ENCODE peak calls at places on chromosomes 12 and 14, in five cellular contexts. X, S, P, L and O are unnamed samples.
A peak's percentile ranks its signal among the peaks of the same experiment; 100 is the strongest.

GRCh38 chr12:107515446-107515958 is 170.1 kb upstream of the PWP1 start:
- DNase-seq in X (peak; percentile 59), P (no peak), S (no peak), L (peak; percentile 57), O (no peak)

GRCh38 chr12:57086951-57087688 is 1.8 kb upstream of the NAB2 start:
- DNase-seq in P (peak; percentile 79), X (peak; percentile 93), L (peak; percentile 97), S (peak; percentile 94), O (peak; percentile 96)

GRCh38 chr12:123250471-123251383 is 17.5 kb downstream of the MTRFR start:
- DNase-seq in X (no peak), P (no peak), L (no peak), S (peak; percentile 83), O (peak; percentile 34)

GRCh38 chr12:111775205-111776193 is 8.8 kb downstream of the ALDH2 start:
- DNase-seq in L (peak; percentile 67), S (peak; percentile 94), X (peak; percentile 89), P (no peak), O (peak; percentile 94)

GRCh38 chr14:97138801-97139200 is 341.6 kb downstream of the VRK1 start:
- DNase-seq in P (no peak), X (no peak), L (no peak), S (no peak), O (no peak)

GRCh38 chr14:91253795-91254323 is 9.4 kb upstream of the GPR68 start:
- DNase-seq in X (no peak), S (no peak), L (no peak), P (no peak), O (no peak)

GRCh38 chr14:62304172-62304571 is 542.0 kb downstream of the SNAPC1 start:
- DNase-seq in S (no peak), P (no peak), L (no peak), X (no peak), O (no peak)

GRCh38 chr14:64715628-64716412 is 11.6 kb downstream of the PLEKHG3 start:
- DNase-seq in L (no peak), X (no peak), P (no peak), S (no peak), O (no peak)

GRCh38 chr12:65741662-65742480 is 82.4 kb upstream of the HMGA2 start:
- DNase-seq in P (peak; percentile 2), S (no peak), L (peak; percentile 76), X (no peak), O (peak; percentile 96)

GRCh38 chr12:111313833-111314259 is 55.0 kb downstream of the PHETA1 start:
- DNase-seq in L (peak; percentile 88), P (peak; percentile 47), S (peak; percentile 78), X (peak; percentile 56), O (peak; percentile 99)

GRCh38 chr14:34173916-34174315 is 223.0 kb upstream of the EGLN3 start:
- DNase-seq in S (no peak), P (no peak), X (no peak), L (no peak), O (no peak)

GRCh38 chr14:89378119-89378518 is 38.9 kb downstream of the FOXN3 start:
- DNase-seq in P (no peak), S (no peak), X (no peak), L (peak; percentile 21), O (peak; percentile 86)

GRCh38 chr14:89004195-89004594 is 179.7 kb downstream of the TTC8 start:
- DNase-seq in S (no peak), L (peak; percentile 42), P (no peak), X (no peak), O (no peak)

GRCh38 chr14:21428930-21429329 is 27.0 kb downstream of the CHD8 start:
- DNase-seq in S (no peak), P (no peak), L (no peak), X (peak; percentile 34), O (no peak)

GRCh38 chr14:69921052-69921451 is 41.8 kb downstream of the SMOC1 start:
- DNase-seq in P (no peak), X (no peak), L (no peak), S (no peak), O (peak; percentile 95)

GRCh38 chr12:19419086-19419485 is 20.2 kb upstream of the AEBP2 start:
- DNase-seq in X (no peak), L (no peak), P (no peak), S (no peak), O (no peak)

GRCh38 chr12:113130457-113131135 is 5.0 kb downstream of the RASAL1 start:
- DNase-seq in X (no peak), S (peak; percentile 43), P (no peak), L (peak; percentile 44), O (peak; percentile 92)

GRCh38 chr14:77790566-77791224 is 9.2 kb upstream of the ADCK1 start:
- DNase-seq in X (no peak), L (no peak), S (no peak), P (no peak), O (no peak)

GRCh38 chr12:19978193-19978592 is 390.1 kb upstream of the PDE3A start:
- DNase-seq in P (no peak), S (no peak), L (peak; percentile 92), X (no peak), O (peak; percentile 54)

GRCh38 chr12:82660541-82661325 is 26.0 kb upstream of the TMTC2 start:
- DNase-seq in X (no peak), S (no peak), P (no peak), L (no peak), O (no peak)

GRCh38 chr14:40308240-40308639 is 876.0 kb upstream of the FBXO33 start:
- DNase-seq in S (no peak), X (no peak), P (no peak), L (no peak), O (no peak)

GRCh38 chr12:41521872-41522379 is 333.8 kb downstream of the PDZRN4 start:
- DNase-seq in X (no peak), P (no peak), L (peak; percentile 34), S (no peak), O (peak; percentile 62)

GRCh38 chr14:96246535-96246839 is 9.5 kb upstream of the BDKRB1 start:
- DNase-seq in X (no peak), S (no peak), L (peak; percentile 93), P (no peak), O (peak; percentile 97)

GRCh38 chr12:118053071-118053985 is 7.7 kb downstream of the WSB2 start:
- DNase-seq in X (no peak), P (no peak), S (no peak), L (no peak), O (no peak)

GRCh38 chr14:75238728-75239455 is 39.7 kb upstream of the FOS start:
- DNase-seq in S (no peak), P (no peak), X (no peak), L (no peak), O (peak; percentile 26)

GRCh38 chr12:122130150-122130549 is 43.9 kb downstream of the IL31 start:
- DNase-seq in S (no peak), X (no peak), L (no peak), P (no peak), O (peak; percentile 73)

GRCh38 chr12:3315201-3315661 is 175.8 kb upstream of the PRMT8 start:
- DNase-seq in S (no peak), P (no peak), L (no peak), X (peak; percentile 81), O (no peak)

GRCh38 chr12:13171921-13172859 is 24.3 kb upstream of the EMP1 start:
- DNase-seq in P (no peak), S (no peak), L (peak; percentile 62), X (no peak), O (no peak)

GRCh38 chr12:105076913-105077312 is 7.3 kb downstream of the ALDH1L2 start:
- DNase-seq in L (no peak), P (no peak), S (no peak), X (no peak), O (no peak)

GRCh38 chr12:39404000-39404399 is 38.9 kb downstream of the KIF21A start:
- DNase-seq in X (no peak), L (no peak), S (no peak), P (no peak), O (no peak)

GRCh38 chr12:31368666-31369361 is 42.9 kb upstream of the SINHCAF start:
- DNase-seq in L (no peak), X (no peak), P (no peak), S (no peak), O (peak; percentile 38)

GRCh38 chr12:54002278-54002914 is 2.4 kb downstream of the HOXC9 start:
- DNase-seq in L (no peak), X (no peak), S (no peak), P (no peak), O (no peak)

GRCh38 chr12:54000105-54000773 is at the start of gene HOXC9:
- DNase-seq in L (peak; percentile 16), S (no peak), X (no peak), P (no peak), O (peak; percentile 92)

GRCh38 chr12:53999596-54000104 is 311 bp upstream of the HOXC9 start:
- DNase-seq in S (no peak), P (no peak), X (no peak), L (no peak), O (peak; percentile 98)

GRCh38 chr12:54001283-54002187 is 1.6 kb downstream of the HOXC9 start:
- DNase-seq in S (no peak), X (no peak), L (no peak), P (no peak), O (no peak)

GRCh38 chr12:54000774-54001114 is 783 bp downstream of the HOXC9 start:
- DNase-seq in P (no peak), S (no peak), X (no peak), L (no peak), O (no peak)
- H3K27me3 ChIP-seq in P (peaks cover 84% of the 10 kb centered on the region), S (peaks cover 100% of the 10 kb centered on the region), X (peaks cover 100% of the 10 kb centered on the region), L (no peaks in the 10 kb centered on the region), O (no peaks in the 10 kb centered on the region)

GRCh38 chr14:100568164-100568997 is 18.8 kb downstream of the BEGAIN start:
- DNase-seq in L (peak; percentile 26), P (no peak), S (no peak), X (no peak), O (no peak)

GRCh38 chr14:100570726-100571454 is 16.3 kb downstream of the BEGAIN start:
- DNase-seq in L (no peak), X (no peak), P (no peak), S (no peak), O (no peak)

GRCh38 chr14:100567877-100568163 is 19.4 kb downstream of the BEGAIN start:
- DNase-seq in S (no peak), P (no peak), L (peak; percentile 31), X (no peak), O (no peak)

GRCh38 chr14:100568998-100569733 is 18.1 kb downstream of the BEGAIN start:
- DNase-seq in L (peak; percentile 19), S (no peak), P (no peak), X (no peak), O (no peak)

DNA sequence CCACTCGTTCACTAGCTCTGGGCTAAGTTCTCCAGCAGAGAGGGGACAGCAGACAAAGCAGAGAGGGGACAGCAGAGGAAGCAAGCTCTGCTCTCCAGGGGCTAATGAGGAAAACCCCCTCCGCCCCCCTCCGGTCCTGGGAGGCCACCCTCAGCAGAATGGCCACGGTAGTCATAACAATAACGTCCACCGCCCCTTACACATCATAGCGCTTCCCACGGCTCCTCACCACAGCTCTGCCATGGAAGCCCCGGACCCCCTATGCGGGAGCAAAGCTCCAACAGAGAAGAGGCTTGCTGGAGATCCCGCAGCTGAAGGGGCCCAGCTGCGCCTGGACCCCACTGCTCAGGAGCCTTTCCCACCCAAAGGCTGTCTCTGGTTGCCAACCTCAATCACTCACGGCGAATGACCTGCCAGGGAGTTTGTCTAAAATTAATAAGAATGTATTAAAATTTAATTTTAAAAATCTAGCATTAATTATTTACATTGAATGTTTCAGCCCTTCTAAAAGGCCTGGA is 17.4 kb downstream of the BEGAIN start:
- DNase-seq in S (no peak), X (no peak), L (no peak), P (no peak), O (no peak)
- H3K4me1 ChIP-seq in S (peaks cover 15% of the 10 kb centered on the region), X (peaks cover 15% of the 10 kb centered on the region), L (no peaks in the 10 kb centered on the region), P (no peaks in the 10 kb centered on the region), O (no peaks in the 10 kb centered on the region)

GRCh38 chr12:54051916-54052744 is 1.5 kb upstream of the HOXC4 start:
- DNase-seq in L (no peak), X (no peak), S (no peak), P (no peak), O (peak; percentile 80)
- H3K27me3 ChIP-seq in L (no peaks in the 10 kb centered on the region), X (peaks cover 99% of the 10 kb centered on the region), S (peaks cover 91% of the 10 kb centered on the region), P (peaks cover 55% of the 10 kb centered on the region), O (no peaks in the 10 kb centered on the region)

GRCh38 chr14:22847661-22848341 is 11.4 kb downstream of the MMP14 start:
- DNase-seq in L (peak; percentile 75), P (no peak), S (peak; percentile 45), X (no peak), O (peak; percentile 93)
- H3K4me1 ChIP-seq in L (peaks cover 81% of the 10 kb centered on the region), P (no peaks in the 10 kb centered on the region), S (peaks cover 63% of the 10 kb centered on the region), X (peaks cover 16% of the 10 kb centered on the region), O (peaks cover 76% of the 10 kb centered on the region)